ENCODE peak calls at places on chromosomes 11 and 22, in four cellular contexts. Y is GM12878, D is sigmoid colon, K is H1. X is an unnamed sample.

GRCh38 chr11:30815619-30816018 is 229.5 kb upstream of the MPPED2 start:
- DNase-seq in Y (no peak), D (no peak), K (no peak), X (no peak)

GRCh38 chr11:61069427-61069826 is 32.9 kb upstream of the CD5 start:
- DNase-seq in Y (no peak), D (peak), K (no peak), X (peak)

GRCh38 chr11:103384652-103385051 is 275.4 kb downstream of the DYNC2H1 start:
- DNase-seq in Y (no peak), D (no peak), K (no peak), X (no peak)

GRCh38 chr22:36417281-36417686 is 29.5 kb upstream of the MYH9 start:
- DNase-seq in Y (no peak), D (no peak), K (no peak), X (no peak)

GRCh38 chr11:124892131-124892530 is 5.5 kb downstream of the ROBO4 start:
- DNase-seq in Y (no peak), D (no peak), K (no peak), X (no peak)

GRCh38 chr22:46064966-46065666 is 85.2 kb upstream of the PPARA start:
- DNase-seq in Y (no peak), D (peak), K (no peak), X (peak)

GRCh38 chr11:134557571-134558257 is 145.7 kb upstream of the B3GAT1 start:
- DNase-seq in Y (no peak), D (no peak), K (peak), X (no peak)

GRCh38 chr11:27392715-27393114 is 29.7 kb upstream of the CCDC34 start:
- DNase-seq in Y (no peak), D (no peak), K (no peak), X (no peak)

GRCh38 chr11:96758957-96759356 is 369.1 kb downstream of the JRKL start:
- DNase-seq in Y (no peak), D (no peak), K (no peak), X (no peak)

GRCh38 chr22:20566420-20567260 is 59.2 kb downstream of the MED15 start:
- DNase-seq in Y (no peak), D (peak), K (no peak), X (no peak)

GRCh38 chr22:39873963-39874362 is 19.6 kb downstream of the ENTHD1 start:
- DNase-seq in Y (no peak), D (no peak), K (no peak), X (no peak)

GRCh38 chr11:103601230-103601846 is 435.1 kb upstream of the DDI1 start:
- DNase-seq in Y (no peak), D (no peak), K (peak), X (no peak)

GRCh38 chr11:79205786-79206185 is 235.0 kb downstream of the TENM4 start:
- DNase-seq in Y (no peak), D (no peak), K (no peak), X (no peak)

GRCh38 chr11:11464555-11464954 is 111.5 kb upstream of the CSNK2A3 start:
- DNase-seq in Y (no peak), D (no peak), K (no peak), X (no peak)

GRCh38 chr11:65391007-65391406 is 4.6 kb downstream of the FRMD8 start:
- DNase-seq in Y (no peak), D (peak), K (no peak), X (no peak)

GRCh38 chr11:121592708-121593107 is 139.9 kb upstream of the SORL1-AS1 start:
- DNase-seq in Y (peak), D (no peak), K (no peak), X (no peak)

GRCh38 chr11:70433038-70433437 is 34.7 kb downstream of the CTTN start:
- DNase-seq in Y (no peak), D (no peak), K (no peak), X (no peak)

GRCh38 chr22:19902245-19902699 is 39.3 kb upstream of the COMT start:
- DNase-seq in Y (no peak), D (no peak), K (no peak), X (no peak)

GRCh38 chr11:65491614-65492386 is 7.0 kb upstream of the MALAT1 start:
- DNase-seq in Y (no peak), D (peak), K (peak), X (peak)

GRCh38 chr22:49269371-49269770 is 558.3 kb downstream of the BRD1 start:
- DNase-seq in Y (no peak), D (no peak), K (peak), X (no peak)

GRCh38 chr11:68116892-68117435 is 4.2 kb downstream of the CHKA start:
- DNase-seq in Y (no peak), D (no peak), K (no peak), X (no peak)

GRCh38 chr11:2301631-2302272 is at the start of the genes C11orf21 and TSPAN32:
- DNase-seq in Y (no peak), D (no peak), K (no peak), X (peak)

GRCh38 chr11:129326921-129327320 is 48.7 kb upstream of the BARX2 start:
- DNase-seq in Y (no peak), D (no peak), K (no peak), X (no peak)

GRCh38 chr22:37742374-37743092 is 45.7 kb downstream of the TRIOBP start:
- DNase-seq in Y (no peak), D (peak), K (no peak), X (no peak)

GRCh38 chr11:66686801-66687750 is 9.4 kb upstream of the RBM4B start:
- DNase-seq in Y (no peak), D (peak), K (no peak), X (no peak)

GRCh38 chr11:79594839-79595238 is 154.0 kb upstream of the TENM4 start:
- DNase-seq in Y (no peak), D (no peak), K (no peak), X (no peak)

GRCh38 chr11:26841818-26842457 is 120.1 kb upstream of the SLC5A12 start:
- DNase-seq in Y (no peak), D (no peak), K (no peak), X (no peak)

GRCh38 chr22:45709866-45710265 is 38.2 kb downstream of the ATXN10 start:
- DNase-seq in Y (no peak), D (no peak), K (no peak), X (no peak)

GRCh38 chr11:130609121-130610035 is 160.9 kb downstream of the ADAMTS15 start:
- DNase-seq in Y (no peak), D (peak), K (no peak), X (peak)

GRCh38 chr22:30354644-30355043 is 2.0 kb downstream of the SF3A1 start:
- DNase-seq in Y (no peak), D (no peak), K (no peak), X (no peak)

GRCh38 chr11:57762235-57762866 is 749 bp downstream of the CTNND1 start:
- DNase-seq in Y (no peak), D (no peak), K (no peak), X (no peak)
- TF ChIP-seq POLR2A in Y (no peak), D (no peak), K (no peak), X (peak)

GRCh38 chr11:86815726-86816125 is 15.4 kb downstream of the PRSS23 start:
- DNase-seq in Y (no peak), D (no peak), K (no peak), X (no peak)
- TF ChIP-seq POLR2AphosphoS5 in Y (no peak), D (no peak), K (no peak), X (no peak)

GRCh38 chr11:111976614-111977140 is 39.5 kb downstream of the DIXDC1 start:
- DNase-seq in Y (no peak), D (peak), K (peak), X (no peak)
- TF ChIP-seq POLR2A in Y (no peak), D (no peak), K (peak), X (no peak)

GRCh38 chr11:46381046-46381835 is at the start of gene MDK:
- DNase-seq in Y (no peak), D (peak), K (peak), X (peak)

GRCh38 chr11:46381836-46382643 is 571 bp downstream of the MDK start:
- DNase-seq in Y (no peak), D (peak), K (peak), X (peak)

GRCh38 chr11:46378296-46378695 is 3.2 kb upstream of the MDK start:
- DNase-seq in Y (no peak), D (no peak), K (no peak), X (no peak)

GRCh38 chr11:46378811-46379482 is 2.5 kb upstream of the MDK start:
- DNase-seq in Y (no peak), D (no peak), K (no peak), X (no peak)

GRCh38 chr11:46380340-46381045 is 976 bp upstream of the MDK start:
- DNase-seq in Y (no peak), D (peak), K (peak), X (no peak)
- TF ChIP-seq POLR2AphosphoS5 in Y (no peak), D (peak), K (peak), X (no peak)

DNA sequence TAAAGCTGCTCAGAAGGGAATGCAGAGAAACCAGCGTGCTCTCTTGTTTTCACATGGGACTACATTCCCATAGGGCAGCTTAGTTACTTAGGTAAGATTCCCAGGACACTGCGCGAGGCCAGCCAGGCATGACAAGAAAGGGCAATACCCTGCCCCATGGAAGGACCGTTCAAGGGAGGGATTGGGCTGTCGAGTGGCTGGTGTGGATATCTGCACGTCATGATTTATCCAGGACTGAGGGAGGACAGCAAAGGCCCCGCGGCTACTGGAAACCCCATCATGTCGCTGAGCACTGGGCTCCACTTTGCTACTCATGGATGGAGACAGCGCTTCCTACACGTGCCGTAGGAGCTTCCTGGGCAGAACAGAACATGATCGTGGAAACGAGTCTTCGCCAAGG is 169.4 kb downstream of the OPCML start:
- DNase-seq in Y (no peak), D (no peak), K (no peak), X (no peak)
- TF ChIP-seq POLR2A in Y (no peak), D (no peak), K (no peak), X (no peak)